ENCODE peak calls at places on chromosomes 3 and 15, in eight cellular contexts. One of them, this sample, is unnamed.

GRCh38 chr15:96582473-96582872 is 252.0 kb downstream of the NR2F2 start:
- DNase-seq in fibroblast of the aortic adventitia: no peak
- DNase-seq in putamen: no peak
- DNase-seq in NCI-H460: no peak
- DNase-seq in cerebellum: no peak
- DNase-seq in central memory CD4-positive, alpha-beta T cell: no peak
- DNase-seq in caudate nucleus: no peak
- DNase-seq in naive thymus-derived CD8-positive, alpha-beta T cell: no peak
- DNase-seq in this sample: no peak

GRCh38 chr3:185397676-185398075 is 34.7 kb downstream of the MAP3K13 start:
- DNase-seq in fibroblast of the aortic adventitia: no peak
- DNase-seq in putamen: no peak
- DNase-seq in NCI-H460: no peak
- DNase-seq in cerebellum: peak
- DNase-seq in central memory CD4-positive, alpha-beta T cell: no peak
- DNase-seq in caudate nucleus: peak
- DNase-seq in naive thymus-derived CD8-positive, alpha-beta T cell: no peak
- DNase-seq in this sample: no peak

GRCh38 chr3:113908133-113908532 is 39.7 kb upstream of the ZDHHC23 start:
- DNase-seq in fibroblast of the aortic adventitia: no peak
- DNase-seq in putamen: no peak
- DNase-seq in NCI-H460: no peak
- DNase-seq in cerebellum: no peak
- DNase-seq in central memory CD4-positive, alpha-beta T cell: no peak
- DNase-seq in caudate nucleus: no peak
- DNase-seq in naive thymus-derived CD8-positive, alpha-beta T cell: no peak
- DNase-seq in this sample: no peak

GRCh38 chr15:57914350-57915055 is 151.0 kb downstream of the ALDH1A2 start:
- DNase-seq in fibroblast of the aortic adventitia: no peak
- DNase-seq in putamen: no peak
- DNase-seq in NCI-H460: no peak
- DNase-seq in cerebellum: no peak
- DNase-seq in central memory CD4-positive, alpha-beta T cell: no peak
- DNase-seq in caudate nucleus: no peak
- DNase-seq in naive thymus-derived CD8-positive, alpha-beta T cell: no peak
- DNase-seq in this sample: no peak

GRCh38 chr15:51403072-51403878 is 61.8 kb downstream of the GLDN start:
- DNase-seq in fibroblast of the aortic adventitia: peak
- DNase-seq in putamen: no peak
- DNase-seq in NCI-H460: peak
- DNase-seq in cerebellum: peak
- DNase-seq in central memory CD4-positive, alpha-beta T cell: no peak
- DNase-seq in caudate nucleus: no peak
- DNase-seq in naive thymus-derived CD8-positive, alpha-beta T cell: no peak
- DNase-seq in this sample: no peak

GRCh38 chr15:29818141-29818540 is 4.1 kb downstream of the TJP1 start:
- DNase-seq in fibroblast of the aortic adventitia: no peak
- DNase-seq in putamen: no peak
- DNase-seq in NCI-H460: no peak
- DNase-seq in cerebellum: no peak
- DNase-seq in central memory CD4-positive, alpha-beta T cell: no peak
- DNase-seq in caudate nucleus: no peak
- DNase-seq in naive thymus-derived CD8-positive, alpha-beta T cell: no peak
- DNase-seq in this sample: no peak

GRCh38 chr15:46996331-46996730 is 721.0 kb upstream of the SEMA6D start:
- DNase-seq in fibroblast of the aortic adventitia: no peak
- DNase-seq in putamen: no peak
- DNase-seq in NCI-H460: no peak
- DNase-seq in cerebellum: no peak
- DNase-seq in central memory CD4-positive, alpha-beta T cell: no peak
- DNase-seq in caudate nucleus: no peak
- DNase-seq in naive thymus-derived CD8-positive, alpha-beta T cell: no peak
- DNase-seq in this sample: no peak

GRCh38 chr3:115986555-115987207 is 363.4 kb downstream of the GAP43 start:
- DNase-seq in fibroblast of the aortic adventitia: peak
- DNase-seq in putamen: no peak
- DNase-seq in NCI-H460: no peak
- DNase-seq in cerebellum: no peak
- DNase-seq in central memory CD4-positive, alpha-beta T cell: no peak
- DNase-seq in caudate nucleus: no peak
- DNase-seq in naive thymus-derived CD8-positive, alpha-beta T cell: no peak
- DNase-seq in this sample: no peak

GRCh38 chr3:181176610-181177009 is 187.1 kb upstream of the DNAJC19 start:
- DNase-seq in fibroblast of the aortic adventitia: peak
- DNase-seq in putamen: peak
- DNase-seq in NCI-H460: peak
- DNase-seq in cerebellum: peak
- DNase-seq in central memory CD4-positive, alpha-beta T cell: no peak
- DNase-seq in caudate nucleus: peak
- DNase-seq in naive thymus-derived CD8-positive, alpha-beta T cell: peak
- DNase-seq in this sample: no peak

GRCh38 chr3:197226179-197226578 is 72.2 kb downstream of the DLG1 start:
- DNase-seq in fibroblast of the aortic adventitia: no peak
- DNase-seq in putamen: no peak
- DNase-seq in NCI-H460: no peak
- DNase-seq in cerebellum: peak
- DNase-seq in central memory CD4-positive, alpha-beta T cell: no peak
- DNase-seq in caudate nucleus: no peak
- DNase-seq in naive thymus-derived CD8-positive, alpha-beta T cell: no peak
- DNase-seq in this sample: no peak

GRCh38 chr3:100288288-100288894 is 27.6 kb downstream of the TBC1D23 start:
- DNase-seq in fibroblast of the aortic adventitia: no peak
- DNase-seq in putamen: no peak
- DNase-seq in NCI-H460: no peak
- DNase-seq in cerebellum: no peak
- DNase-seq in central memory CD4-positive, alpha-beta T cell: no peak
- DNase-seq in caudate nucleus: no peak
- DNase-seq in naive thymus-derived CD8-positive, alpha-beta T cell: no peak
- DNase-seq in this sample: no peak

GRCh38 chr15:69298697-69299441 is at the start of gene PAQR5:
- DNase-seq in fibroblast of the aortic adventitia: no peak
- DNase-seq in putamen: no peak
- DNase-seq in NCI-H460: no peak
- DNase-seq in cerebellum: peak
- DNase-seq in central memory CD4-positive, alpha-beta T cell: no peak
- DNase-seq in caudate nucleus: peak
- DNase-seq in naive thymus-derived CD8-positive, alpha-beta T cell: no peak
- DNase-seq in this sample: no peak

GRCh38 chr3:78724886-78725285 is 1042.9 kb downstream of the ROBO1 start:
- DNase-seq in fibroblast of the aortic adventitia: no peak
- DNase-seq in putamen: no peak
- DNase-seq in NCI-H460: no peak
- DNase-seq in cerebellum: no peak
- DNase-seq in central memory CD4-positive, alpha-beta T cell: no peak
- DNase-seq in caudate nucleus: no peak
- DNase-seq in naive thymus-derived CD8-positive, alpha-beta T cell: no peak
- DNase-seq in this sample: no peak

GRCh38 chr15:48385431-48385830 is 54.2 kb downstream of the DUT start:
- DNase-seq in fibroblast of the aortic adventitia: peak
- DNase-seq in putamen: no peak
- DNase-seq in NCI-H460: no peak
- DNase-seq in cerebellum: no peak
- DNase-seq in central memory CD4-positive, alpha-beta T cell: no peak
- DNase-seq in caudate nucleus: no peak
- DNase-seq in naive thymus-derived CD8-positive, alpha-beta T cell: no peak
- DNase-seq in this sample: no peak

GRCh38 chr15:57485869-57486268 is 105.8 kb upstream of the MYZAP start:
- DNase-seq in fibroblast of the aortic adventitia: peak
- DNase-seq in putamen: no peak
- DNase-seq in NCI-H460: peak
- DNase-seq in cerebellum: no peak
- DNase-seq in central memory CD4-positive, alpha-beta T cell: no peak
- DNase-seq in caudate nucleus: no peak
- DNase-seq in naive thymus-derived CD8-positive, alpha-beta T cell: no peak
- DNase-seq in this sample: no peak

GRCh38 chr3:146539315-146539714 is 5.1 kb downstream of the PLSCR1 start:
- DNase-seq in fibroblast of the aortic adventitia: no peak
- DNase-seq in putamen: no peak
- DNase-seq in NCI-H460: no peak
- DNase-seq in cerebellum: no peak
- DNase-seq in central memory CD4-positive, alpha-beta T cell: no peak
- DNase-seq in caudate nucleus: no peak
- DNase-seq in naive thymus-derived CD8-positive, alpha-beta T cell: no peak
- DNase-seq in this sample: no peak

GRCh38 chr3:129018751-129019150 is 17.6 kb downstream of the EFCC1 start:
- DNase-seq in fibroblast of the aortic adventitia: no peak
- DNase-seq in putamen: no peak
- DNase-seq in NCI-H460: no peak
- DNase-seq in cerebellum: no peak
- DNase-seq in central memory CD4-positive, alpha-beta T cell: no peak
- DNase-seq in caudate nucleus: no peak
- DNase-seq in naive thymus-derived CD8-positive, alpha-beta T cell: no peak
- DNase-seq in this sample: no peak

GRCh38 chr3:41682996-41683395 is 278.9 kb downstream of the ULK4 start:
- DNase-seq in fibroblast of the aortic adventitia: peak
- DNase-seq in putamen: no peak
- DNase-seq in NCI-H460: no peak
- DNase-seq in cerebellum: no peak
- DNase-seq in central memory CD4-positive, alpha-beta T cell: no peak
- DNase-seq in caudate nucleus: no peak
- DNase-seq in naive thymus-derived CD8-positive, alpha-beta T cell: no peak
- DNase-seq in this sample: no peak

GRCh38 chr3:120274739-120275167 is 10.3 kb downstream of the GPR156 start:
- DNase-seq in fibroblast of the aortic adventitia: peak
- DNase-seq in putamen: no peak
- DNase-seq in NCI-H460: no peak
- DNase-seq in cerebellum: no peak
- DNase-seq in central memory CD4-positive, alpha-beta T cell: no peak
- DNase-seq in caudate nucleus: no peak
- DNase-seq in naive thymus-derived CD8-positive, alpha-beta T cell: no peak
- DNase-seq in this sample: no peak

GRCh38 chr15:57570994-57571393 is 20.7 kb upstream of the MYZAP start:
- DNase-seq in fibroblast of the aortic adventitia: peak
- DNase-seq in putamen: no peak
- DNase-seq in NCI-H460: no peak
- DNase-seq in cerebellum: no peak
- DNase-seq in central memory CD4-positive, alpha-beta T cell: no peak
- DNase-seq in caudate nucleus: no peak
- DNase-seq in naive thymus-derived CD8-positive, alpha-beta T cell: no peak
- DNase-seq in this sample: no peak

GRCh38 chr3:50652709-50653108 is 22.0 kb upstream of the DOCK3 start:
- DNase-seq in fibroblast of the aortic adventitia: no peak
- DNase-seq in putamen: no peak
- DNase-seq in NCI-H460: no peak
- DNase-seq in cerebellum: no peak
- DNase-seq in central memory CD4-positive, alpha-beta T cell: peak
- DNase-seq in caudate nucleus: no peak
- DNase-seq in naive thymus-derived CD8-positive, alpha-beta T cell: peak
- DNase-seq in this sample: no peak

GRCh38 chr3:134030382-134030753 is 643 bp upstream of the SLCO2A1 start:
- DNase-seq in fibroblast of the aortic adventitia: no peak
- DNase-seq in putamen: no peak
- DNase-seq in NCI-H460: no peak
- DNase-seq in cerebellum: no peak
- DNase-seq in central memory CD4-positive, alpha-beta T cell: no peak
- DNase-seq in caudate nucleus: no peak
- DNase-seq in naive thymus-derived CD8-positive, alpha-beta T cell: no peak
- DNase-seq in this sample: no peak

GRCh38 chr3:59737209-59737608 is 687.4 kb upstream of the CFAP20DC start:
- DNase-seq in fibroblast of the aortic adventitia: peak
- DNase-seq in putamen: no peak
- DNase-seq in NCI-H460: no peak
- DNase-seq in cerebellum: no peak
- DNase-seq in central memory CD4-positive, alpha-beta T cell: no peak
- DNase-seq in caudate nucleus: no peak
- DNase-seq in naive thymus-derived CD8-positive, alpha-beta T cell: no peak
- DNase-seq in this sample: no peak

This sample was measured in suprapubic skin.